ENCODE peak calls at places on chromosomes 4 and X, in ten cellular contexts. F, Z, T, C, U, I, O, H, R and Q are unnamed samples.

GRCh38 chrX:119899125-119899524 is 3.4 kb downstream of the AKAP14 start:
- DNase-seq in F (no peak), Z (no peak), T (no peak), C (no peak), U (no peak), I (no peak), O (no peak), H (no peak), R (no peak), Q (no peak)

GRCh38 chr4:3250438-3250955 is 1.5 kb downstream of the MSANTD1 start:
- DNase-seq in F (no peak), Z (peak; percentile 37), T (no peak), C (no peak), U (no peak), I (peak; percentile 8), O (no peak), H (no peak), R (no peak), Q (no peak)

GRCh38 chr4:36174570-36174969 is 69.7 kb downstream of the ARAP2 start:
- DNase-seq in F (no peak), Z (no peak), T (no peak), C (no peak), U (no peak), I (no peak), O (no peak), H (no peak), R (no peak), Q (no peak)

GRCh38 chr4:108215055-108215454 is 46.3 kb upstream of the LEF1 start:
- DNase-seq in F (no peak), Z (no peak), T (no peak), C (no peak), U (no peak), I (no peak), O (no peak), H (no peak), R (no peak), Q (no peak)

GRCh38 chr4:48223633-48224295 is 45.9 kb downstream of the TEC start:
- DNase-seq in F (peak; percentile 68), Z (no peak), T (peak; percentile 17), C (no peak), U (no peak), I (no peak), O (peak; percentile 11), H (no peak), R (no peak), Q (peak; percentile 69)

GRCh38 chrX:7614616-7615015 is 228.4 kb upstream of the VCX start:
- DNase-seq in F (no peak), Z (no peak), T (no peak), C (no peak), U (no peak), I (no peak), O (no peak), H (no peak), R (no peak), Q (no peak)

GRCh38 chrX:25976683-25977310 is 161.3 kb upstream of the MAGEB18 start:
- DNase-seq in F (no peak), Z (no peak), T (no peak), C (no peak), U (no peak), I (peak; percentile 11), O (no peak), H (no peak), R (no peak), Q (no peak)

GRCh38 chrX:45449982-45450381 is 249.3 kb upstream of the DIPK2B start:
- DNase-seq in F (no peak), Z (no peak), T (no peak), C (no peak), U (no peak), I (no peak), O (no peak), H (no peak), R (peak; percentile 34), Q (no peak)

GRCh38 chr4:125140966-125141495 is 173.7 kb upstream of the FAT4 start:
- DNase-seq in F (peak; percentile 43), Z (no peak), T (no peak), C (no peak), U (no peak), I (peak; percentile 17), O (peak; percentile 74), H (no peak), R (peak; percentile 65), Q (no peak)

GRCh38 chrX:20954014-20954413 is 420.2 kb upstream of the CNKSR2 start:
- DNase-seq in F (no peak), Z (no peak), T (no peak), C (no peak), U (no peak), I (no peak), O (no peak), H (no peak), R (no peak), Q (no peak)

GRCh38 chr4:188016754-188017153 is 21.2 kb downstream of the ZFP42 start:
- DNase-seq in F (no peak), Z (no peak), T (no peak), C (no peak), U (no peak), I (no peak), O (no peak), H (no peak), R (no peak), Q (no peak)

GRCh38 chr4:165207431-165208321 is at the start of gene KLHL2:
- DNase-seq in F (peak; percentile 59), Z (peak; percentile 92), T (no peak), C (peak; percentile 69), U (peak; percentile 35), I (peak; percentile 73), O (peak; percentile 74), H (no peak), R (peak; percentile 74), Q (no peak)

GRCh38 chrX:43148305-43148704 is 370.3 kb upstream of the PPP1R2C start:
- DNase-seq in F (no peak), Z (no peak), T (no peak), C (no peak), U (no peak), I (no peak), O (no peak), H (no peak), R (no peak), Q (no peak)

GRCh38 chrX:4265036-4265435 is 551.6 kb upstream of the PRKX start:
- DNase-seq in F (no peak), Z (no peak), T (no peak), C (no peak), U (no peak), I (no peak), O (no peak), H (no peak), R (no peak), Q (no peak)

GRCh38 chr4:10095296-10095991 is 21.2 kb downstream of the WDR1 start:
- DNase-seq in F (no peak), Z (no peak), T (no peak), C (no peak), U (no peak), I (no peak), O (no peak), H (no peak), R (no peak), Q (no peak)

GRCh38 chr4:95517799-95518198 is 31.0 kb downstream of the UNC5C start:
- DNase-seq in F (no peak), Z (no peak), T (no peak), C (no peak), U (no peak), I (no peak), O (no peak), H (no peak), R (no peak), Q (no peak)

GRCh38 chr4:18536420-18536819 is 514.9 kb upstream of the LCORL start:
- DNase-seq in F (no peak), Z (no peak), T (no peak), C (no peak), U (no peak), I (no peak), O (no peak), H (no peak), R (no peak), Q (no peak)

DNA sequence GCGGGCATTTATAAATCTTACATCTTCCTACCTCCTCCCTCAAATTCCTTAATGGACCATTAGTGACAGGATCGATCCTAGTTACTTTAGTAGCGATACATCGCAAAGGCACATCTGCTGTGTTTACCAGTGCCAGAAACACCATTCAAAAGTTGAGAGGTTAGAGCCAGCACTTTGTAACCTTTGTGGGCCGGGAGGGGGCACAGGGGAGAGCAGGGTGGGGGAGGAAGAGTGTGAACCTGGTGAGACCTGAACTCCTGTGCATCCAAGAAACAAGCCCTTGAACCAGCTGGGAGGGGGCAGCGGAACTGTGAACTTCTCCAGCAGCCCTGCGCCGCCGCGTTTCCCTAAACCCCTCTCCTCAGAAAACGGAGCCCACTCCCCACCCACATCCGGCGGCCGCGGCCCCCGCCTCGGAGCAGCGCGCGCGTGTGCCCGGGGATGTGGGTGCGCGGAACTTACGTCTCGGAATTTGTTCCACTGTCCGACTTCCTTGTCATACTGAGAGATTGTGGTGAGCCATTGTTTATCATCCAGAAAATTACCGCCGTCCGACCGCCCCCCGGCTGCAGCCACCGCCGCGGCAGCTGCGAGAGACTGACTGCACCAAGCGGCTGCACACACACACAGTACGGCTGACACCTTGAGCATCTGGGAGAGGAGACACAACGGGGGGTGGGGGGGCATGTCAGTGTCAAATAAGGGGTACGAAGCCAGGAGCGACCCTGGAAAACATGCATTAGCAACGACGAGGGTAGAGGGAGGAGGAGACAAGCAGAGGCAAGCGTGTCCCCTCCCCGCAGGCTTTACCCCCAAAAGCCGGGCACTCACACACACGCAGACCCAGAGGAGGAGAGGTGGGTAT is 539 bp downstream of the SPOCK3 start:
- DNase-seq in F (peak; percentile 4), Z (no peak), T (no peak), C (no peak), U (no peak), I (peak; percentile 61), O (no peak), H (no peak), R (peak; percentile 1), Q (no peak)
- H3K4me3 ChIP-seq in F (peak overlapping the region; percentile 44), Z (peak overlapping the region; percentile 26), T (peak overlapping the region; percentile 49), C (peak overlapping the region; percentile 14), U (peak overlapping the region; percentile 64), I (peak overlapping the region; percentile 91), O (peak overlapping the region; percentile 37), H (peak overlapping the region; percentile 68), R (peak overlapping the region; percentile 54), Q (peak overlapping the region; percentile 73)

GRCh38 chrX:118508690-118509089 is 13.1 kb downstream of the DOCK11 start:
- DNase-seq in F (no peak), Z (no peak), T (no peak), C (no peak), U (no peak), I (no peak), O (no peak), H (no peak), R (no peak), Q (no peak)
- TF ChIP-seq CTCF in F (no peak), Z (no peak), T (no peak), C (no peak), U (no peak), I (no peak), O (no peak), H (peak; percentile 21), R (peak; percentile 25), Q (no peak)

GRCh38 chr4:1171306-1172227 is 816 bp downstream of the SPON2 start:
- DNase-seq in F (no peak), Z (peak; percentile 56), T (no peak), C (no peak), U (no peak), I (no peak), O (no peak), H (no peak), R (peak; percentile 57), Q (no peak)
- H3K4me3 ChIP-seq in F (peak overlapping the region; percentile 80), Z (peak overlapping the region; percentile 69), T (no peak overlapping the region), C (peak overlapping the region; percentile 12), U (no peak overlapping the region), I (no peak overlapping the region), O (peak overlapping the region; percentile 43), H (peak overlapping the region; percentile 62), R (peak overlapping the region; percentile 78), Q (peak overlapping the region; percentile 37)

GRCh38 chr4:8267077-8267476 is 2.5 kb upstream of the HTRA3 start:
- DNase-seq in F (peak; percentile 62), Z (peak; percentile 75), T (peak; percentile 7), C (no peak), U (peak; percentile 70), I (peak; percentile 82), O (peak; percentile 33), H (no peak), R (peak; percentile 60), Q (no peak)
- TF ChIP-seq CTCF in F (peak; percentile 74), Z (peak; percentile 50), T (peak; percentile 83), C (no peak), U (peak; percentile 58), I (peak; percentile 84), O (peak; percentile 57), H (peak; percentile 48), R (peak; percentile 70), Q (peak; percentile 68)